ENCODE peak calls at places on chromosomes 13 and 19, in six cellular contexts. F is Calu3; P is progenitor cell of endocrine pancreas; B is psoas muscle; X is nephron progenitor cell; R is activated CD8-positive, alpha-beta T cell treated with anti-CD3 and anti-CD28 coated beads for 36 hours. T is an unnamed sample.

GRCh38 chr19:42140125-42140754 is 8.0 kb upstream of the POU2F2 start:
- DNase-seq in F (no peak), P (peak), B (peak), X (peak), R (peak), T (no peak)

GRCh38 chr13:113902956-113903355 is 39.1 kb upstream of the GAS6 start:
- DNase-seq in F (no peak), P (no peak), B (no peak), X (no peak), R (no peak), T (no peak)

GRCh38 chr19:40528533-40529092 is 48.1 kb upstream of the SHKBP1 start:
- DNase-seq in F (no peak), P (no peak), B (no peak), X (no peak), R (no peak), T (no peak)

GRCh38 chr19:29851769-29852521 is 40.2 kb downstream of the CCNE1 start:
- DNase-seq in F (no peak), P (no peak), B (peak), X (no peak), R (peak), T (peak)

GRCh38 chr13:46622918-46623256 is 69.9 kb downstream of the LRCH1 start:
- DNase-seq in F (no peak), P (no peak), B (no peak), X (no peak), R (no peak), T (no peak)

GRCh38 chr19:49064768-49065611 is at the start of gene NTF4:
- DNase-seq in F (peak), P (peak), B (peak), X (peak), R (no peak), T (peak)

GRCh38 chr13:79973533-79973963 is 367.4 kb downstream of the SPRY2 start:
- DNase-seq in F (no peak), P (no peak), B (no peak), X (no peak), R (no peak), T (peak)

GRCh38 chr13:23889598-23890224 is 511 bp upstream of the MIPEP start:
- DNase-seq in F (no peak), P (no peak), B (no peak), X (no peak), R (no peak), T (no peak)

GRCh38 chr13:26722321-26722720 is 38.3 kb downstream of the GPR12 start:
- DNase-seq in F (no peak), P (no peak), B (no peak), X (no peak), R (no peak), T (no peak)

GRCh38 chr13:29319451-29319850 is 276.0 kb downstream of the SLC7A1 start:
- DNase-seq in F (no peak), P (no peak), B (no peak), X (peak), R (no peak), T (no peak)
- TF ChIP-seq CTCF in F (no peak), P (no peak), B (no peak), X (no peak), R (no peak), T (no peak)

GRCh38 chr19:2827022-2827421 is 7.4 kb downstream of the ZNF554 start:
- DNase-seq in F (no peak), P (no peak), B (no peak), X (no peak), R (no peak), T (no peak)

GRCh38 chr19:2820112-2820702 is 539 bp downstream of the ZNF554 start:
- DNase-seq in F (no peak), P (no peak), B (no peak), X (no peak), R (peak), T (no peak)

GRCh38 chr19:2824129-2824528 is 4.5 kb downstream of the ZNF554 start:
- DNase-seq in F (no peak), P (no peak), B (no peak), X (no peak), R (no peak), T (no peak)

GRCh38 chr19:2822846-2823245 is 3.2 kb downstream of the ZNF554 start:
- DNase-seq in F (no peak), P (no peak), B (no peak), X (no peak), R (no peak), T (no peak)

DNA sequence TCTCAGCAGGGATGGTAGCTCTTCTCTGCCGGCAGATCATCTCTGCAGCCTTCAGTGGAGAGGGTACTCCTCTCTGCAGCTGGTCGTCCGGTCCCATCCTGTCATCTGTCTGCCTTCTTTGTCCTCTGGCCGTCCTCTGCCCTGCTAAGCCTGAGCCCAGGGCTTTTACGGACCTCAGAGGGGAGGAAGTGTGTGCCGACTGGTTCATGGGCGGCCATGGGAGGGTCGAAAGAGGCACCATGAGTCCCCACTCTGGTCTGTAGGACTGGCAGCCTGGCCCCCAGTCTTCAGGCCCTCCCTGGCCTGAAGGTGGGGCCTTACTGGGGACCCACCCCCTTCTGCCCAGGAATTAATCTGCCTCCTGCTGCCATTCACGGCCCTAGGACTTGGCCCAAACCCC is 4.0 kb downstream of the ZNF554 start:
- DNase-seq in F (no peak), P (no peak), B (no peak), X (no peak), R (no peak), T (no peak)
- TF ChIP-seq CTCF in F (no peak), P (no peak), B (no peak), X (no peak), R (no peak), T (no peak)

GRCh38 chr19:33621811-33622504 is at the start of gene CHST8:
- DNase-seq in F (no peak), P (peak), B (peak), X (peak), R (no peak), T (peak)
- TF ChIP-seq CTCF in F (no peak), P (no peak), B (no peak), X (no peak), R (no peak), T (no peak)

GRCh38 chr19:14059093-14059480 is 2.8 kb downstream of the PALM3 start:
- DNase-seq in F (no peak), P (no peak), B (no peak), X (peak), R (peak), T (peak)
- TF ChIP-seq CTCF in F (no peak), P (peak), B (peak), X (peak), R (peak), T (peak)

DNA sequence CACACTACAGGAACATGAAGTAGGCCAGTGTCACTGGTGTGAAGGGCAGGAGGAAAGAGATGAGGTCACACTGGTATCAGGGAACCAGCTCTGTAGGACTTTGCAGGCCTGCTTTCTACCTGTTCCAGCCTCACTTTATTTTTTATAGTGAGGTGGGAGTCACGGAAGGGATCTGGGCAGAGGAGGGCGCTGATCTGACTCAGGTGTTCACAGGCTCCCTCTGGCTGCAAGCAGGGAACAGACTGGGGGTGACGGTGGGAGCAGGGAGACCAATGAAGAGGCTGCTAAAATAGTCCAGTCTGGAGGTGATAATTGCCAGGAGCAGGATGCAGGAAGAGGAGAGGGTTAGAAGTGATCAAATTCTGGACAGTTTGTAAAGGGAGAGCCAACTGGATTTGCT is 2.8 kb downstream of the THAP8 start:
- DNase-seq in F (peak), P (no peak), B (no peak), X (peak), R (peak), T (no peak)
- TF ChIP-seq CTCF in F (no peak), P (peak), B (no peak), X (no peak), R (no peak), T (peak)

T was measured in GM20000.